ENCODE peak calls at places on chromosomes 7 and 10, in eight cellular contexts. One of them, this sample, is unnamed.

GRCh38 chr7:157432541-157432956 is 95.7 kb downstream of the DNAJB6 start:
- DNase-seq in GM20000: no peak
- DNase-seq in WERI-Rb-1: peak; percentile 91
- DNase-seq in GDM1: no peak
- DNase-seq in fibroblast of villous mesenchyme: peak; percentile 81
- DNase-seq in ACHN: peak; percentile 71
- DNase-seq in heart left ventricle: no peak
- DNase-seq in mesenteric fat pad: peak; percentile 78
- DNase-seq in this sample: no peak

GRCh38 chr10:133178357-133179127 is 18.5 kb downstream of the KNDC1 start:
- DNase-seq in ACHN: no peak
- DNase-seq in fibroblast of villous mesenchyme: no peak
- DNase-seq in GDM1: no peak
- DNase-seq in mesenteric fat pad: no peak
- DNase-seq in WERI-Rb-1: no peak
- DNase-seq in GM20000: no peak
- DNase-seq in heart left ventricle: no peak
- DNase-seq in this sample: no peak

GRCh38 chr7:105429746-105430612 is 41.3 kb upstream of the SRPK2 start:
- DNase-seq in GDM1: peak; percentile 12
- DNase-seq in GM20000: peak; percentile 49
- DNase-seq in WERI-Rb-1: peak; percentile 52
- DNase-seq in ACHN: peak; percentile 88
- DNase-seq in fibroblast of villous mesenchyme: peak; percentile 47
- DNase-seq in mesenteric fat pad: no peak
- DNase-seq in heart left ventricle: peak; percentile 9
- DNase-seq in this sample: peak; percentile 41

GRCh38 chr10:50610364-50610763 is 13.4 kb downstream of the SGMS1 start:
- DNase-seq in mesenteric fat pad: no peak
- DNase-seq in fibroblast of villous mesenchyme: no peak
- DNase-seq in GDM1: no peak
- DNase-seq in WERI-Rb-1: no peak
- DNase-seq in ACHN: no peak
- DNase-seq in GM20000: no peak
- DNase-seq in heart left ventricle: peak; percentile 74
- DNase-seq in this sample: no peak

GRCh38 chr10:28604567-28605536 is 71.9 kb downstream of the WAC start:
- DNase-seq in GM20000: no peak
- DNase-seq in WERI-Rb-1: no peak
- DNase-seq in mesenteric fat pad: no peak
- DNase-seq in fibroblast of villous mesenchyme: peak; percentile 22
- DNase-seq in heart left ventricle: no peak
- DNase-seq in ACHN: no peak
- DNase-seq in GDM1: no peak
- DNase-seq in this sample: no peak

GRCh38 chr10:63365976-63366765 is 99.6 kb downstream of the JMJD1C start:
- DNase-seq in heart left ventricle: no peak
- DNase-seq in GDM1: no peak
- DNase-seq in GM20000: no peak
- DNase-seq in mesenteric fat pad: no peak
- DNase-seq in ACHN: peak; percentile 83
- DNase-seq in WERI-Rb-1: no peak
- DNase-seq in fibroblast of villous mesenchyme: no peak
- DNase-seq in this sample: no peak

GRCh38 chr7:108193593-108194498 is 63.7 kb upstream of the LAMB4 start:
- DNase-seq in WERI-Rb-1: no peak
- DNase-seq in GM20000: no peak
- DNase-seq in GDM1: no peak
- DNase-seq in heart left ventricle: no peak
- DNase-seq in ACHN: no peak
- DNase-seq in fibroblast of villous mesenchyme: no peak
- DNase-seq in mesenteric fat pad: no peak
- DNase-seq in this sample: no peak

GRCh38 chr10:29212597-29212996 is 76.3 kb upstream of the LYZL1 start:
- DNase-seq in GM20000: no peak
- DNase-seq in fibroblast of villous mesenchyme: no peak
- DNase-seq in mesenteric fat pad: no peak
- DNase-seq in heart left ventricle: no peak
- DNase-seq in ACHN: no peak
- DNase-seq in GDM1: no peak
- DNase-seq in WERI-Rb-1: no peak
- DNase-seq in this sample: no peak

GRCh38 chr7:131225619-131226101 is 102.0 kb upstream of the MKLN1 start:
- DNase-seq in GM20000: no peak
- DNase-seq in fibroblast of villous mesenchyme: peak; percentile 89
- DNase-seq in ACHN: peak; percentile 92
- DNase-seq in mesenteric fat pad: no peak
- DNase-seq in WERI-Rb-1: no peak
- DNase-seq in GDM1: no peak
- DNase-seq in heart left ventricle: peak; percentile 42
- DNase-seq in this sample: no peak

GRCh38 chr7:147298611-147299043 is 1182.0 kb downstream of the CNTNAP2 start:
- DNase-seq in ACHN: no peak
- DNase-seq in WERI-Rb-1: no peak
- DNase-seq in heart left ventricle: no peak
- DNase-seq in GDM1: no peak
- DNase-seq in fibroblast of villous mesenchyme: no peak
- DNase-seq in mesenteric fat pad: no peak
- DNase-seq in GM20000: no peak
- DNase-seq in this sample: no peak

GRCh38 chr10:103849880-103850571 is 5.3 kb downstream of the SH3PXD2A start:
- DNase-seq in mesenteric fat pad: no peak
- DNase-seq in heart left ventricle: no peak
- DNase-seq in GM20000: no peak
- DNase-seq in ACHN: peak; percentile 28
- DNase-seq in GDM1: no peak
- DNase-seq in fibroblast of villous mesenchyme: peak; percentile 72
- DNase-seq in WERI-Rb-1: no peak
- DNase-seq in this sample: no peak

GRCh38 chr7:71733108-71733870 is 601.3 kb downstream of the GALNT17 start:
- DNase-seq in GDM1: peak; percentile 18
- DNase-seq in mesenteric fat pad: peak; percentile 93
- DNase-seq in heart left ventricle: peak; percentile 65
- DNase-seq in WERI-Rb-1: peak; percentile 86
- DNase-seq in ACHN: peak; percentile 80
- DNase-seq in fibroblast of villous mesenchyme: peak; percentile 50
- DNase-seq in GM20000: peak; percentile 76
- DNase-seq in this sample: peak; percentile 41

GRCh38 chr7:14229047-14229446 is 239.6 kb upstream of the ETV1 start:
- DNase-seq in GDM1: no peak
- DNase-seq in heart left ventricle: no peak
- DNase-seq in GM20000: no peak
- DNase-seq in ACHN: no peak
- DNase-seq in mesenteric fat pad: no peak
- DNase-seq in WERI-Rb-1: no peak
- DNase-seq in fibroblast of villous mesenchyme: peak; percentile 51
- DNase-seq in this sample: no peak

GRCh38 chr7:77665161-77665560 is 31.1 kb upstream of the RSBN1L start:
- DNase-seq in mesenteric fat pad: no peak
- DNase-seq in WERI-Rb-1: no peak
- DNase-seq in ACHN: no peak
- DNase-seq in GDM1: no peak
- DNase-seq in GM20000: no peak
- DNase-seq in heart left ventricle: no peak
- DNase-seq in fibroblast of villous mesenchyme: no peak
- DNase-seq in this sample: no peak

GRCh38 chr10:101322266-101323151 is 31.5 kb upstream of the BTRC start:
- DNase-seq in GM20000: no peak
- DNase-seq in GDM1: no peak
- DNase-seq in WERI-Rb-1: peak; percentile 85
- DNase-seq in mesenteric fat pad: no peak
- DNase-seq in ACHN: no peak
- DNase-seq in fibroblast of villous mesenchyme: no peak
- DNase-seq in heart left ventricle: no peak
- DNase-seq in this sample: no peak

GRCh38 chr7:151251328-151251925 is 2.9 kb upstream of the SMARCD3 start:
- DNase-seq in GM20000: peak; percentile 62
- DNase-seq in fibroblast of villous mesenchyme: peak; percentile 68
- DNase-seq in GDM1: no peak
- DNase-seq in ACHN: no peak
- DNase-seq in heart left ventricle: peak; percentile 69
- DNase-seq in WERI-Rb-1: peak; percentile 73
- DNase-seq in mesenteric fat pad: no peak
- DNase-seq in this sample: peak; percentile 64

GRCh38 chr7:150406565-150407421 is 27.7 kb downstream of the ZNF775 start:
- DNase-seq in GM20000: peak; percentile 76
- DNase-seq in GDM1: no peak
- DNase-seq in heart left ventricle: no peak
- DNase-seq in fibroblast of villous mesenchyme: peak; percentile 72
- DNase-seq in mesenteric fat pad: peak; percentile 74
- DNase-seq in ACHN: peak; percentile 75
- DNase-seq in WERI-Rb-1: no peak
- DNase-seq in this sample: no peak

GRCh38 chr10:84194424-84195043 is at the start of gene CDHR1:
- DNase-seq in heart left ventricle: peak; percentile 21
- DNase-seq in ACHN: peak; percentile 37
- DNase-seq in mesenteric fat pad: no peak
- DNase-seq in fibroblast of villous mesenchyme: no peak
- DNase-seq in GDM1: no peak
- DNase-seq in GM20000: peak; percentile 78
- DNase-seq in WERI-Rb-1: peak; percentile 91
- DNase-seq in this sample: peak; percentile 36

GRCh38 chr10:80718024-80718423 is 180.3 kb downstream of the SH2D4B start:
- DNase-seq in GM20000: no peak
- DNase-seq in ACHN: no peak
- DNase-seq in heart left ventricle: no peak
- DNase-seq in mesenteric fat pad: no peak
- DNase-seq in GDM1: no peak
- DNase-seq in WERI-Rb-1: no peak
- DNase-seq in fibroblast of villous mesenchyme: no peak
- DNase-seq in this sample: no peak

GRCh38 chr7:155818154-155818819 is 6.0 kb upstream of the SHH start:
- DNase-seq in GDM1: no peak
- DNase-seq in heart left ventricle: no peak
- DNase-seq in fibroblast of villous mesenchyme: no peak
- DNase-seq in mesenteric fat pad: no peak
- DNase-seq in ACHN: no peak
- DNase-seq in GM20000: no peak
- DNase-seq in WERI-Rb-1: no peak
- DNase-seq in this sample: no peak

GRCh38 chr7:157446322-157446721 is 109.5 kb downstream of the DNAJB6 start:
- DNase-seq in ACHN: no peak
- DNase-seq in heart left ventricle: no peak
- DNase-seq in mesenteric fat pad: peak; percentile 39
- DNase-seq in fibroblast of villous mesenchyme: no peak
- DNase-seq in WERI-Rb-1: no peak
- DNase-seq in GM20000: no peak
- DNase-seq in GDM1: no peak
- DNase-seq in this sample: no peak

GRCh38 chr7:90965211-90965610 is 299.0 kb upstream of the FZD1 start:
- DNase-seq in ACHN: no peak
- DNase-seq in heart left ventricle: no peak
- DNase-seq in fibroblast of villous mesenchyme: no peak
- DNase-seq in GM20000: no peak
- DNase-seq in WERI-Rb-1: no peak
- DNase-seq in mesenteric fat pad: no peak
- DNase-seq in GDM1: no peak
- DNase-seq in this sample: no peak

GRCh38 chr7:81803267-81803666 is 33.4 kb upstream of the HGF start:
- DNase-seq in WERI-Rb-1: no peak
- DNase-seq in heart left ventricle: no peak
- DNase-seq in mesenteric fat pad: no peak
- DNase-seq in ACHN: no peak
- DNase-seq in fibroblast of villous mesenchyme: no peak
- DNase-seq in GDM1: no peak
- DNase-seq in GM20000: no peak
- DNase-seq in this sample: no peak

GRCh38 chr7:80307251-80307856 is 172.7 kb downstream of the GNAI1 start:
- DNase-seq in WERI-Rb-1: no peak
- DNase-seq in GM20000: no peak
- DNase-seq in mesenteric fat pad: no peak
- DNase-seq in ACHN: no peak
- DNase-seq in GDM1: no peak
- DNase-seq in heart left ventricle: no peak
- DNase-seq in fibroblast of villous mesenchyme: peak; percentile 71
- DNase-seq in this sample: no peak

GRCh38 chr10:110162749-110163148 is 44.7 kb upstream of the MXI1 start:
- DNase-seq in ACHN: no peak
- DNase-seq in mesenteric fat pad: no peak
- DNase-seq in heart left ventricle: no peak
- DNase-seq in fibroblast of villous mesenchyme: no peak
- DNase-seq in GDM1: no peak
- DNase-seq in GM20000: no peak
- DNase-seq in WERI-Rb-1: peak; percentile 37
- DNase-seq in this sample: no peak

GRCh38 chr7:26307226-26307625 is 15.6 kb downstream of the SNX10 start:
- DNase-seq in fibroblast of villous mesenchyme: peak; percentile 73
- DNase-seq in mesenteric fat pad: no peak
- DNase-seq in heart left ventricle: no peak
- DNase-seq in GM20000: no peak
- DNase-seq in GDM1: no peak
- DNase-seq in ACHN: peak; percentile 62
- DNase-seq in WERI-Rb-1: no peak
- DNase-seq in this sample: peak; percentile 32

GRCh38 chr7:40709077-40709964 is 574.5 kb downstream of the SUGCT start:
- DNase-seq in ACHN: no peak
- DNase-seq in GDM1: no peak
- DNase-seq in mesenteric fat pad: no peak
- DNase-seq in WERI-Rb-1: no peak
- DNase-seq in heart left ventricle: no peak
- DNase-seq in GM20000: no peak
- DNase-seq in fibroblast of villous mesenchyme: peak; percentile 54
- DNase-seq in this sample: no peak

GRCh38 chr10:132397671-132398565 is 918 bp downstream of the PWWP2B start:
- DNase-seq in GDM1: no peak
- DNase-seq in mesenteric fat pad: no peak
- DNase-seq in ACHN: peak; percentile 51
- DNase-seq in WERI-Rb-1: peak; percentile 66
- DNase-seq in fibroblast of villous mesenchyme: peak; percentile 58
- DNase-seq in GM20000: no peak
- DNase-seq in heart left ventricle: no peak
- DNase-seq in this sample: no peak

GRCh38 chr7:41045556-41046123 is 657.2 kb downstream of the INHBA start:
- DNase-seq in fibroblast of villous mesenchyme: no peak
- DNase-seq in GDM1: no peak
- DNase-seq in mesenteric fat pad: no peak
- DNase-seq in ACHN: peak; percentile 35
- DNase-seq in heart left ventricle: no peak
- DNase-seq in WERI-Rb-1: no peak
- DNase-seq in GM20000: peak; percentile 7
- DNase-seq in this sample: no peak

GRCh38 chr7:148256433-148256832 is 334.1 kb upstream of the C7orf33 start:
- DNase-seq in ACHN: no peak
- DNase-seq in GDM1: no peak
- DNase-seq in WERI-Rb-1: no peak
- DNase-seq in heart left ventricle: no peak
- DNase-seq in fibroblast of villous mesenchyme: no peak
- DNase-seq in GM20000: no peak
- DNase-seq in mesenteric fat pad: no peak
- DNase-seq in this sample: no peak

GRCh38 chr7:135510603-135511183 is 791 bp upstream of the CNOT4 start:
- DNase-seq in heart left ventricle: no peak
- DNase-seq in fibroblast of villous mesenchyme: peak; percentile 36
- DNase-seq in ACHN: peak; percentile 42
- DNase-seq in WERI-Rb-1: no peak
- DNase-seq in mesenteric fat pad: no peak
- DNase-seq in GDM1: no peak
- DNase-seq in GM20000: peak; percentile 14
- DNase-seq in this sample: no peak

GRCh38 chr7:51080622-51081269 is 235.9 kb downstream of the COBL start:
- DNase-seq in GDM1: no peak
- DNase-seq in ACHN: no peak
- DNase-seq in heart left ventricle: no peak
- DNase-seq in mesenteric fat pad: no peak
- DNase-seq in GM20000: no peak
- DNase-seq in fibroblast of villous mesenchyme: no peak
- DNase-seq in WERI-Rb-1: no peak
- DNase-seq in this sample: no peak

GRCh38 chr10:17379151-17379690 is 75.2 kb downstream of the ST8SIA6 start:
- DNase-seq in mesenteric fat pad: no peak
- DNase-seq in heart left ventricle: no peak
- DNase-seq in GM20000: no peak
- DNase-seq in fibroblast of villous mesenchyme: no peak
- DNase-seq in ACHN: no peak
- DNase-seq in WERI-Rb-1: no peak
- DNase-seq in GDM1: no peak
- DNase-seq in this sample: no peak

GRCh38 chr10:114346176-114347031 is 57.9 kb downstream of the AFAP1L2 start:
- DNase-seq in ACHN: no peak
- DNase-seq in mesenteric fat pad: no peak
- DNase-seq in fibroblast of villous mesenchyme: peak; percentile 57
- DNase-seq in WERI-Rb-1: no peak
- DNase-seq in GDM1: no peak
- DNase-seq in heart left ventricle: no peak
- DNase-seq in GM20000: no peak
- DNase-seq in this sample: no peak

This sample was measured in HTR-8/SVneo.